ENCODE peak calls at places on chromosome 19, in nine cellular contexts. I is AG04450; M is stimulated activated CD8-positive, alpha-beta memory T cell treated with anti-CD3 and anti-CD28 coated beads, Interleukin-4, amount 100 ng/mL, for 24 hours; A is activated CD4-positive, alpha-beta memory T cell treated with anti-CD3 and anti-CD28 coated beads, Interleukin-2, amount 10 ng/mL, durations not matched to agents 7 days and 5 days; T is dorsolateral prefrontal cortex; Q is GM04504; Y is occipital lobe; L is NCI-H446; H is anterior cingulate cortex. P is an unnamed sample.

GRCh38 chr19:4754248-4754647 is 30.6 kb upstream of the DPP9 start:
- DNase-seq in I (no peak), M (no peak), A (no peak), T (no peak), Q (no peak), Y (no peak), L (no peak), H (no peak), P (peak; percentile 8)

GRCh38 chr19:52297601-52298358 is 811 bp downstream of the ZNF480 start:
- DNase-seq in I (no peak), M (no peak), A (no peak), T (no peak), Q (no peak), Y (no peak), L (no peak), H (no peak), P (no peak)

GRCh38 chr19:10855879-10856522 is 7.8 kb downstream of the C19orf38 start:
- DNase-seq in I (no peak), M (no peak), A (peak; percentile 35), T (no peak), Q (no peak), Y (no peak), L (peak; percentile 20), H (no peak), P (no peak)

GRCh38 chr19:32324631-32325215 is 20.7 kb upstream of the ZNF507 start:
- DNase-seq in I (no peak), M (no peak), A (no peak), T (no peak), Q (no peak), Y (no peak), L (no peak), H (no peak), P (no peak)

GRCh38 chr19:54707932-54708331 is 16.3 kb upstream of the KIR3DL3 start:
- DNase-seq in I (no peak), M (peak; percentile 13), A (peak; percentile 54), T (no peak), Q (no peak), Y (no peak), L (no peak), H (no peak), P (no peak)

GRCh38 chr19:23762884-23763711 is 4.4 kb upstream of the ZNF681 start:
- DNase-seq in I (no peak), M (peak; percentile 78), A (peak; percentile 79), T (peak; percentile 91), Q (peak; percentile 24), Y (peak; percentile 21), L (no peak), H (peak; percentile 59), P (peak; percentile 4)

GRCh38 chr19:42657551-42657950 is 62.8 kb upstream of the CEACAM8 start:
- DNase-seq in I (no peak), M (no peak), A (no peak), T (no peak), Q (peak; percentile 4), Y (no peak), L (no peak), H (no peak), P (no peak)

GRCh38 chr19:49114630-49115363 is 627 bp downstream of the LIN7B start:
- DNase-seq in I (no peak), M (peak; percentile 24), A (peak; percentile 57), T (peak; percentile 90), Q (no peak), Y (peak; percentile 77), L (peak; percentile 65), H (peak; percentile 65), P (no peak)

GRCh38 chr19:49587227-49587626 is 3.8 kb upstream of the PRR12 start:
- DNase-seq in I (no peak), M (no peak), A (no peak), T (no peak), Q (no peak), Y (no peak), L (no peak), H (no peak), P (no peak)

GRCh38 chr19:1154731-1155351 is 19.2 kb downstream of the SBNO2 start:
- DNase-seq in I (peak; percentile 60), M (no peak), A (no peak), T (no peak), Q (peak; percentile 85), Y (no peak), L (no peak), H (no peak), P (peak; percentile 61)

GRCh38 chr19:10402441-10403038 is 802 bp downstream of the CDC37 start:
- DNase-seq in I (no peak), M (no peak), A (no peak), T (no peak), Q (no peak), Y (no peak), L (peak; percentile 32), H (no peak), P (no peak)

GRCh38 chr19:50602935-50603334 is 34.7 kb upstream of the LRRC4B start:
- DNase-seq in I (no peak), M (no peak), A (no peak), T (no peak), Q (no peak), Y (no peak), L (no peak), H (no peak), P (no peak)

GRCh38 chr19:1118999-1119398 is 15.2 kb downstream of the GPX4 start:
- DNase-seq in I (no peak), M (no peak), A (no peak), T (no peak), Q (no peak), Y (no peak), L (no peak), H (no peak), P (no peak)

GRCh38 chr19:1674293-1674679 is 21.9 kb upstream of the TCF3 start:
- DNase-seq in I (no peak), M (no peak), A (no peak), T (no peak), Q (no peak), Y (no peak), L (no peak), H (no peak), P (no peak)

GRCh38 chr19:49570997-49571676 is 9.2 kb downstream of the NOSIP start:
- DNase-seq in I (no peak), M (no peak), A (peak; percentile 63), T (no peak), Q (no peak), Y (no peak), L (peak; percentile 29), H (no peak), P (no peak)

GRCh38 chr19:7349961-7350711 is 1.4 kb downstream of the ARHGEF18 start:
- DNase-seq in I (no peak), M (no peak), A (no peak), T (no peak), Q (no peak), Y (no peak), L (no peak), H (no peak), P (no peak)

GRCh38 chr19:42563352-42564210 is 31.1 kb downstream of the CEACAM8 start:
- DNase-seq in I (no peak), M (no peak), A (peak; percentile 24), T (no peak), Q (peak; percentile 20), Y (peak; percentile 22), L (peak; percentile 40), H (no peak), P (peak; percentile 9)

GRCh38 chr19:34985249-34986022 is 14.7 kb upstream of the GRAMD1A start:
- DNase-seq in I (no peak), M (no peak), A (peak; percentile 31), T (no peak), Q (peak; percentile 3), Y (no peak), L (peak; percentile 37), H (no peak), P (no peak)

GRCh38 chr19:18309525-18310064 is 13.3 kb downstream of the LSM4 start:
- DNase-seq in I (no peak), M (no peak), A (no peak), T (no peak), Q (no peak), Y (no peak), L (no peak), H (no peak), P (no peak)

GRCh38 chr19:56132316-56132822 is 8.7 kb upstream of the ZNF444 start:
- DNase-seq in I (no peak), M (no peak), A (no peak), T (no peak), Q (no peak), Y (no peak), L (no peak), H (no peak), P (peak; percentile 67)

GRCh38 chr19:30719991-30720329 is 347.8 kb downstream of the ZNF536 start:
- DNase-seq in I (no peak), M (no peak), A (no peak), T (no peak), Q (no peak), Y (no peak), L (no peak), H (no peak), P (no peak)

GRCh38 chr19:1651061-1651547 is 1.3 kb downstream of the TCF3 start:
- DNase-seq in I (no peak), M (peak; percentile 61), A (peak; percentile 47), T (no peak), Q (no peak), Y (no peak), L (peak; percentile 48), H (no peak), P (no peak)

GRCh38 chr19:56119585-56119978 is 1.5 kb downstream of the ZNF787 start:
- DNase-seq in I (no peak), M (no peak), A (no peak), T (no peak), Q (no peak), Y (no peak), L (no peak), H (no peak), P (no peak)